ENCODE peak calls at places on chromosomes 1 and 21, in eight cellular contexts. J is breast epithelium, L is upper lobe of right lung, O is WTC11, Q is AG04450, X is A549, R is neural crest cell, I is Panc1. H is an unnamed sample.
A peak's percentile ranks its signal among the peaks of the same experiment; 100 is the strongest.

GRCh38 chr1:15493869-15494390 is 18.0 kb downstream of the CELA2B start:
- DNase-seq in J (no peak), L (no peak), O (no peak), Q (no peak), X (no peak), R (no peak), I (no peak), H (no peak)

GRCh38 chr1:151058682-151059341 is 610 bp downstream of the CDC42SE1 start:
- DNase-seq in J (peak; percentile 93), L (peak; percentile 91), O (peak; percentile 49), Q (no peak), X (no peak), R (no peak), I (no peak), H (no peak)

GRCh38 chr1:160137216-160137862 is 14.1 kb upstream of the ATP1A4 start:
- DNase-seq in J (no peak), L (no peak), O (no peak), Q (no peak), X (no peak), R (no peak), I (no peak), H (no peak)

GRCh38 chr21:42097860-42098259 is 26.7 kb downstream of the UMODL1 start:
- DNase-seq in J (peak; percentile 71), L (no peak), O (no peak), Q (peak; percentile 96), X (peak; percentile 84), R (no peak), I (peak; percentile 74), H (no peak)

GRCh38 chr21:14084068-14084501 is 126.7 kb downstream of the LIPI start:
- DNase-seq in J (no peak), L (no peak), O (no peak), Q (no peak), X (no peak), R (no peak), I (no peak), H (no peak)

GRCh38 chr1:226846801-226847200 is 23.6 kb upstream of the PSEN2 start:
- DNase-seq in J (no peak), L (no peak), O (no peak), Q (no peak), X (no peak), R (no peak), I (no peak), H (no peak)

GRCh38 chr1:53398091-53398490 is 61.1 kb upstream of the DMRTB1 start:
- DNase-seq in J (no peak), L (no peak), O (no peak), Q (no peak), X (no peak), R (no peak), I (no peak), H (no peak)

GRCh38 chr21:44083631-44084291 is 23.4 kb upstream of the PWP2 start:
- DNase-seq in J (no peak), L (peak; percentile 57), O (no peak), Q (no peak), X (no peak), R (no peak), I (no peak), H (peak; percentile 67)

GRCh38 chr21:40284481-40284880 is 417.2 kb downstream of the PCP4 start:
- DNase-seq in J (no peak), L (no peak), O (no peak), Q (no peak), X (no peak), R (no peak), I (no peak), H (no peak)

GRCh38 chr1:77539510-77540142 is 142.8 kb downstream of the ZZZ3 start:
- DNase-seq in J (no peak), L (no peak), O (no peak), Q (peak; percentile 49), X (peak; percentile 86), R (no peak), I (peak; percentile 81), H (no peak)

GRCh38 chr21:36250423-36251075 is 69.4 kb upstream of the MORC3 start:
- DNase-seq in J (no peak), L (no peak), O (peak; percentile 25), Q (no peak), X (no peak), R (no peak), I (no peak), H (no peak)

GRCh38 chr1:212256404-212256803 is 28.8 kb upstream of the PPP2R5A start:
- DNase-seq in J (no peak), L (no peak), O (no peak), Q (no peak), X (no peak), R (no peak), I (no peak), H (no peak)

GRCh38 chr1:76782777-76783176 is 84.5 kb upstream of the ST6GALNAC5 start:
- DNase-seq in J (no peak), L (no peak), O (no peak), Q (no peak), X (no peak), R (no peak), I (no peak), H (no peak)

DNA sequence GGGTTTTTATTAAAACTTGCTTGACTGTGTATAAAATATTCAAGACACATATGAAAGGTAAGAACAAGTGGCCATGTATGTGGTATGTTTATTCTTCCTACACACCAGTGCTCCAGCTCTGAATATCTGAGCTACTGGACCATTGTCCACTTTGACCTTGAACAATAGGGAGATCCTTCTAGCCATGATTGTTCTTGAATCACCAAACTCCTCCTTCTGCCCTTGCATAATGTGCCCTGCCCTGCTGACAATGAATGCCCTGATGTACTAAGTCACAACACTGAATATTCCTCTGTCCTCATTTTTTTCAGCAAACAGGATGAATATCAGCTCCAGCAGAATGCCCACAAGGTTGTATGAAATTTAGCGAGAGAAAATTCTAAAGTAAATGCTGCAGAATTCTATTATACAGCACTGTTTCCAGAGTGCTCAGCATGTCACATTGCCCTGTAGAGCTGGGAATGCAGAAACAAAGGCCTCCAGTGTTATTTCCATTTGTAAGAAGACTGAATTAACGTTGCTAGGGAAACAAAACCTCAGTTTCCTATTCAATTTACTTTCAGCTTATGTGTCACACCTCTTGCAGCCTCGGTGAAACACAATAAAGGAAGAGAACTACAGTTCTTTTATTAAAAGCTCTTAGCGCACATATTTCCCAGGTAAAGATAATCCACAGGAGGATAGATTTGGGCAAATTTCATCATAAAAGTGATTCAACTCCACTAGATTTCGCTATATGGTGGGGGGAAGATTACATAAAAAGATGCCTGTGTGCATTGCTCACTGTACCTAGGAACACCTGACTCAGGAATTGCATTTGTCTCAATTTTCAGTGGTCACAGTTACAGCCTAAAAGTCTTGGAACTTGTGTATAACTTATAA is 187.4 kb upstream of the ATP1B1 start:
- DNase-seq in J (no peak), L (no peak), O (no peak), Q (no peak), X (peak; percentile 18), R (no peak), I (no peak), H (no peak)
- TF ChIP-seq CTCF in J (no peak), L (no peak), O (no peak), Q (no peak), X (no peak), R (no peak), I (no peak), H (no peak)

GRCh38 chr1:10456079-10456478 is 6.2 kb downstream of the CORT start:
- DNase-seq in J (no peak), L (no peak), O (peak; percentile 26), Q (no peak), X (no peak), R (no peak), I (no peak), H (no peak)
- TF ChIP-seq CTCF in J (no peak), L (no peak), O (no peak), Q (no peak), X (no peak), R (no peak), I (no peak), H (no peak)

GRCh38 chr1:201955009-201955749 is at the start of gene TIMM17A:
- DNase-seq in J (peak; percentile 98), L (peak; percentile 98), O (peak; percentile 94), Q (peak; percentile 96), X (peak; percentile 98), R (peak; percentile 87), I (peak; percentile 92), H (peak; percentile 98)
- TF ChIP-seq CTCF in J (no peak), L (no peak), O (no peak), Q (no peak), X (no peak), R (no peak), I (no peak), H (no peak)

GRCh38 chr1:155982106-155982505 is 3.8 kb upstream of the ARHGEF2 start:
- DNase-seq in J (no peak), L (no peak), O (no peak), Q (no peak), X (no peak), R (no peak), I (no peak), H (no peak)

GRCh38 chr1:155981266-155982088 is 3.1 kb upstream of the ARHGEF2 start:
- DNase-seq in J (no peak), L (no peak), O (no peak), Q (peak; percentile 68), X (no peak), R (no peak), I (no peak), H (no peak)

GRCh38 chr1:155984341-155984740 is 6.0 kb upstream of the ARHGEF2 start:
- DNase-seq in J (no peak), L (no peak), O (peak; percentile 89), Q (no peak), X (no peak), R (no peak), I (no peak), H (no peak)

GRCh38 chr1:155979525-155980343 is 1.4 kb upstream of the ARHGEF2 start:
- DNase-seq in J (no peak), L (no peak), O (no peak), Q (no peak), X (no peak), R (no peak), I (no peak), H (no peak)

GRCh38 chr1:155983191-155984023 is 5.1 kb upstream of the ARHGEF2 start:
- DNase-seq in J (no peak), L (no peak), O (no peak), Q (peak; percentile 99), X (peak; percentile 80), R (peak; percentile 22), I (peak; percentile 98), H (no peak)
- TF ChIP-seq CTCF in J (no peak), L (no peak), O (no peak), Q (no peak), X (no peak), R (no peak), I (no peak), H (peak; percentile 36)

DNA sequence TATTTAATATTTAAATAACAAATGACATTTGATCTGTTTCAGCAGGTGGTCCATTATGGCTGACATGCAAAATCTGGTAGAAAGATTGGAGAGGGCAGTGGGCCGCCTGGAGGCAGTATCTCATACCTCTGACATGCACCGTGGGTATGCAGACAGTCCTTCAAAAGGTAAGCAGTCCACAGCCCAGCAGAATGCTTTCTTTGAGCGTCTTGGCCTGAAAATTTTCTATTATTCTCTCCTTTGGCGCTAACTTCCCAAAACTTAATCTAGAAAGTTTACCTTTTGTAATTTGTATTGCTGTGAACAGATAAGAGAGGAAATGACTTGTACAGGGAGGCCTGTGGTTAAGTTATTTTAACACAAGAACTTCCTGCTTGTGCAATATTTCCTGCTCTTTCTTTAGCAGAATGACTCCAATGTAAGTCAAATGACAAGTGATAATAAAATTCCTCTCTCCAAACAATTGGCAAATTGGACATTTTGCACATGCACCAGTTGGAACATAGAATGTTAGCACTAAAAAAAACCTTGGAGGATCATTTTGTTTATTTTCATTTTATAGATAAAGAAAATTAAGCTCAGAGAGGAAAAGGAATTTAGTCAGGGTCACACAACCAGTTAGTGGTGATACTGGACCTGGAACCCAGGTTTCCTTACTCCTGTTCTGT is 18.9 kb downstream of the CAP1 start:
- DNase-seq in J (no peak), L (no peak), O (peak; percentile 53), Q (no peak), X (peak; percentile 11), R (no peak), I (no peak), H (no peak)
- TF ChIP-seq CTCF in J (no peak), L (no peak), O (no peak), Q (no peak), X (no peak), R (no peak), I (no peak), H (no peak)